ENCODE peak calls at places on chromosomes 3 and 15, in seven cellular contexts. One of them, this sample, is unnamed.
A peak's percentile ranks its signal among the peaks of the same experiment; 100 is the strongest.

GRCh38 chr15:59632714-59633113 is 21.1 kb downstream of the GCNT3 start:
- DNase-seq in HFF-Myc: no peak
- DNase-seq in WTC11: peak; percentile 64
- DNase-seq in HS-5: no peak
- DNase-seq in brain microvascular endothelial cell: no peak
- DNase-seq in AG04450: no peak
- DNase-seq in astrocyte of the spinal cord: no peak
- DNase-seq in this sample: no peak

GRCh38 chr3:88150371-88150770 is 612 bp downstream of the C3orf38 start:
- DNase-seq in WTC11: no peak
- DNase-seq in AG04450: no peak
- DNase-seq in HS-5: no peak
- DNase-seq in brain microvascular endothelial cell: no peak
- DNase-seq in HFF-Myc: no peak
- DNase-seq in astrocyte of the spinal cord: no peak
- DNase-seq in this sample: no peak

GRCh38 chr3:195906865-195907729 is 1.3 kb downstream of the TNK2 start:
- DNase-seq in brain microvascular endothelial cell: no peak
- DNase-seq in HFF-Myc: no peak
- DNase-seq in WTC11: no peak
- DNase-seq in AG04450: no peak
- DNase-seq in HS-5: no peak
- DNase-seq in astrocyte of the spinal cord: no peak
- DNase-seq in this sample: peak; percentile 90

GRCh38 chr15:43434436-43434835 is 58.5 kb downstream of the TP53BP1 start:
- DNase-seq in AG04450: no peak
- DNase-seq in brain microvascular endothelial cell: no peak
- DNase-seq in WTC11: no peak
- DNase-seq in HFF-Myc: no peak
- DNase-seq in HS-5: no peak
- DNase-seq in astrocyte of the spinal cord: no peak
- DNase-seq in this sample: no peak

GRCh38 chr15:67177750-67178149 is 76.7 kb downstream of the AAGAB start:
- DNase-seq in HFF-Myc: peak; percentile 60
- DNase-seq in AG04450: no peak
- DNase-seq in HS-5: no peak
- DNase-seq in astrocyte of the spinal cord: no peak
- DNase-seq in brain microvascular endothelial cell: no peak
- DNase-seq in WTC11: no peak
- DNase-seq in this sample: no peak

GRCh38 chr15:80351211-80351610 is 53.0 kb upstream of the ARNT2 start:
- DNase-seq in brain microvascular endothelial cell: no peak
- DNase-seq in astrocyte of the spinal cord: no peak
- DNase-seq in AG04450: no peak
- DNase-seq in WTC11: no peak
- DNase-seq in HS-5: no peak
- DNase-seq in HFF-Myc: no peak
- DNase-seq in this sample: no peak

GRCh38 chr3:14175383-14176037 is 2.9 kb downstream of the XPC start:
- DNase-seq in WTC11: no peak
- DNase-seq in brain microvascular endothelial cell: no peak
- DNase-seq in HFF-Myc: no peak
- DNase-seq in AG04450: no peak
- DNase-seq in HS-5: no peak
- DNase-seq in astrocyte of the spinal cord: peak; percentile 42
- DNase-seq in this sample: no peak

GRCh38 chr3:115062412-115062956 is 84.6 kb downstream of the ZBTB20 start:
- DNase-seq in HFF-Myc: peak; percentile 22
- DNase-seq in AG04450: no peak
- DNase-seq in WTC11: no peak
- DNase-seq in HS-5: peak; percentile 70
- DNase-seq in astrocyte of the spinal cord: peak; percentile 71
- DNase-seq in brain microvascular endothelial cell: no peak
- DNase-seq in this sample: no peak

GRCh38 chr3:15647629-15648167 is 46.2 kb downstream of the BTD start:
- DNase-seq in HFF-Myc: peak; percentile 91
- DNase-seq in brain microvascular endothelial cell: peak; percentile 97
- DNase-seq in AG04450: peak; percentile 90
- DNase-seq in HS-5: peak; percentile 93
- DNase-seq in WTC11: no peak
- DNase-seq in astrocyte of the spinal cord: peak; percentile 98
- DNase-seq in this sample: no peak

GRCh38 chr15:40002295-40002694 is 36.7 kb downstream of the SRP14 start:
- DNase-seq in HFF-Myc: no peak
- DNase-seq in astrocyte of the spinal cord: peak; percentile 23
- DNase-seq in HS-5: no peak
- DNase-seq in AG04450: peak; percentile 8
- DNase-seq in brain microvascular endothelial cell: peak; percentile 34
- DNase-seq in WTC11: no peak
- DNase-seq in this sample: no peak

GRCh38 chr3:171456765-171457164 is 3.4 kb downstream of the TNIK start:
- DNase-seq in brain microvascular endothelial cell: no peak
- DNase-seq in AG04450: no peak
- DNase-seq in astrocyte of the spinal cord: no peak
- DNase-seq in HS-5: no peak
- DNase-seq in WTC11: no peak
- DNase-seq in HFF-Myc: no peak
- DNase-seq in this sample: no peak

GRCh38 chr3:133208184-133208583 is 170.0 kb downstream of the TMEM108 start:
- DNase-seq in astrocyte of the spinal cord: no peak
- DNase-seq in HFF-Myc: no peak
- DNase-seq in AG04450: no peak
- DNase-seq in brain microvascular endothelial cell: no peak
- DNase-seq in HS-5: no peak
- DNase-seq in WTC11: no peak
- DNase-seq in this sample: no peak

GRCh38 chr3:53255775-53256703 is at the start of gene TKT:
- DNase-seq in WTC11: peak; percentile 77
- DNase-seq in AG04450: peak; percentile 54
- DNase-seq in astrocyte of the spinal cord: peak; percentile 88
- DNase-seq in brain microvascular endothelial cell: peak; percentile 84
- DNase-seq in HS-5: no peak
- DNase-seq in HFF-Myc: no peak
- DNase-seq in this sample: no peak

GRCh38 chr3:106025151-106025722 is 156.4 kb upstream of the CBLB start:
- DNase-seq in brain microvascular endothelial cell: no peak
- DNase-seq in WTC11: no peak
- DNase-seq in AG04450: no peak
- DNase-seq in astrocyte of the spinal cord: peak; percentile 21
- DNase-seq in HFF-Myc: no peak
- DNase-seq in HS-5: no peak
- DNase-seq in this sample: no peak

GRCh38 chr3:89527736-89528335 is 420.4 kb downstream of the EPHA3 start:
- DNase-seq in HFF-Myc: no peak
- DNase-seq in AG04450: no peak
- DNase-seq in WTC11: no peak
- DNase-seq in astrocyte of the spinal cord: peak; percentile 8
- DNase-seq in HS-5: no peak
- DNase-seq in brain microvascular endothelial cell: no peak
- DNase-seq in this sample: no peak

GRCh38 chr3:120908803-120909601 is 997 bp downstream of the STXBP5L start:
- DNase-seq in HFF-Myc: no peak
- DNase-seq in astrocyte of the spinal cord: no peak
- DNase-seq in HS-5: no peak
- DNase-seq in brain microvascular endothelial cell: no peak
- DNase-seq in WTC11: peak; percentile 62
- DNase-seq in AG04450: no peak
- DNase-seq in this sample: no peak

GRCh38 chr15:65006876-65007275 is 17.2 kb upstream of the SPG21 start:
- DNase-seq in HFF-Myc: no peak
- DNase-seq in astrocyte of the spinal cord: no peak
- DNase-seq in AG04450: no peak
- DNase-seq in WTC11: peak; percentile 31
- DNase-seq in brain microvascular endothelial cell: no peak
- DNase-seq in HS-5: no peak
- DNase-seq in this sample: no peak

GRCh38 chr3:120506828-120507774 is 56.3 kb upstream of the FSTL1 start:
- DNase-seq in AG04450: no peak
- DNase-seq in WTC11: peak; percentile 39
- DNase-seq in HS-5: no peak
- DNase-seq in HFF-Myc: peak; percentile 78
- DNase-seq in brain microvascular endothelial cell: peak; percentile 53
- DNase-seq in astrocyte of the spinal cord: peak; percentile 61
- DNase-seq in this sample: no peak

GRCh38 chr3:14487086-14487485 is 53.1 kb downstream of the GRIP2 start:
- DNase-seq in brain microvascular endothelial cell: no peak
- DNase-seq in astrocyte of the spinal cord: no peak
- DNase-seq in AG04450: no peak
- DNase-seq in HS-5: no peak
- DNase-seq in HFF-Myc: no peak
- DNase-seq in WTC11: no peak
- DNase-seq in this sample: peak; percentile 46

GRCh38 chr15:64651573-64652260 is 123.7 kb downstream of the RBPMS2 start:
- DNase-seq in brain microvascular endothelial cell: no peak
- DNase-seq in HS-5: no peak
- DNase-seq in HFF-Myc: no peak
- DNase-seq in astrocyte of the spinal cord: no peak
- DNase-seq in WTC11: no peak
- DNase-seq in AG04450: no peak
- DNase-seq in this sample: no peak

GRCh38 chr3:192571197-192571791 is 156.0 kb downstream of the FGF12 start:
- DNase-seq in HS-5: peak; percentile 24
- DNase-seq in AG04450: peak; percentile 6
- DNase-seq in WTC11: no peak
- DNase-seq in HFF-Myc: peak; percentile 17
- DNase-seq in astrocyte of the spinal cord: peak; percentile 57
- DNase-seq in brain microvascular endothelial cell: peak; percentile 43
- DNase-seq in this sample: peak; percentile 68

GRCh38 chr3:68648494-68648893 is 283.9 kb downstream of the TAFA4 start:
- DNase-seq in WTC11: no peak
- DNase-seq in HS-5: no peak
- DNase-seq in astrocyte of the spinal cord: no peak
- DNase-seq in brain microvascular endothelial cell: no peak
- DNase-seq in HFF-Myc: no peak
- DNase-seq in AG04450: no peak
- DNase-seq in this sample: no peak

GRCh38 chr15:67033012-67033411 is 32.4 kb upstream of the SMAD3 start:
- DNase-seq in WTC11: no peak
- DNase-seq in AG04450: no peak
- DNase-seq in brain microvascular endothelial cell: no peak
- DNase-seq in HS-5: no peak
- DNase-seq in astrocyte of the spinal cord: no peak
- DNase-seq in HFF-Myc: no peak
- DNase-seq in this sample: no peak

GRCh38 chr3:31230425-31230824 is 302.3 kb upstream of the STT3B start:
- DNase-seq in HS-5: no peak
- DNase-seq in WTC11: no peak
- DNase-seq in astrocyte of the spinal cord: no peak
- DNase-seq in brain microvascular endothelial cell: no peak
- DNase-seq in HFF-Myc: no peak
- DNase-seq in AG04450: no peak
- DNase-seq in this sample: no peak

GRCh38 chr3:107431048-107431297 is 53.7 kb downstream of the CCDC54 start:
- DNase-seq in brain microvascular endothelial cell: no peak
- DNase-seq in astrocyte of the spinal cord: no peak
- DNase-seq in WTC11: peak; percentile 48
- DNase-seq in HFF-Myc: no peak
- DNase-seq in HS-5: no peak
- DNase-seq in AG04450: no peak
- DNase-seq in this sample: no peak